ENCODE peak calls at places on chromosomes 3 and 15, in nine cellular contexts. T is AG04450, E is OCI-LY7, U is IMR-90, J is GM23338, Y is psoas muscle, N is WERI-Rb-1, M is astrocyte of the cerebellum, P is fibroblast of mammary gland. F is an unnamed sample.
A peak's percentile ranks its signal among the peaks of the same experiment; 100 is the strongest.

GRCh38 chr3:183697610-183698317 is at the start of gene YEATS2:
- DNase-seq in P (peak; percentile 58), E (peak; percentile 86), J (peak; percentile 83), N (peak; percentile 66), M (no peak), T (no peak), Y (peak; percentile 71), U (peak; percentile 61), F (peak; percentile 54)

GRCh38 chr15:31212286-31212685 is 110.8 kb upstream of the TRPM1 start:
- DNase-seq in N (no peak), P (peak; percentile 17), E (no peak), M (no peak), T (no peak), Y (no peak), J (no peak), U (no peak), F (peak; percentile 36)

GRCh38 chr3:33364531-33365128 is 75.6 kb downstream of the UBP1 start:
- DNase-seq in N (no peak), J (no peak), E (no peak), Y (no peak), M (peak; percentile 27), U (peak; percentile 80), P (peak; percentile 27), T (no peak), F (peak; percentile 61)

GRCh38 chr15:75177360-75178071 is 24.2 kb upstream of the C15orf39 start:
- DNase-seq in Y (no peak), E (no peak), N (no peak), J (no peak), U (no peak), M (no peak), P (peak; percentile 10), T (no peak), F (peak; percentile 28)

GRCh38 chr3:194449913-194450312 is 36.9 kb downstream of the ATP13A3 start:
- DNase-seq in Y (no peak), U (no peak), N (no peak), T (no peak), E (no peak), J (no peak), M (no peak), P (no peak), F (no peak)

GRCh38 chr3:108420926-108421325 is 89.5 kb downstream of the MYH15 start:
- DNase-seq in Y (no peak), M (peak; percentile 31), J (no peak), N (no peak), E (no peak), U (peak; percentile 91), P (peak; percentile 90), T (peak; percentile 57), F (peak; percentile 27)

GRCh38 chr15:33860749-33861148 is 107.5 kb upstream of the CHRM5 start:
- DNase-seq in T (no peak), E (no peak), Y (no peak), N (no peak), P (peak; percentile 47), U (peak; percentile 61), M (no peak), J (no peak), F (peak; percentile 69)

GRCh38 chr3:29410200-29410599 is 129.3 kb downstream of the RBMS3 start:
- DNase-seq in T (no peak), U (no peak), P (no peak), Y (no peak), E (peak; percentile 82), N (peak; percentile 8), M (no peak), J (no peak), F (no peak)

GRCh38 chr3:42505203-42505848 is 2.9 kb downstream of the VIPR1 start:
- DNase-seq in P (no peak), U (no peak), N (peak; percentile 4), E (no peak), T (no peak), M (no peak), Y (no peak), J (no peak), F (no peak)

GRCh38 chr15:39801641-39802309 is 19.1 kb upstream of the FSIP1 start:
- DNase-seq in P (no peak), T (no peak), U (no peak), Y (no peak), N (peak; percentile 50), E (peak; percentile 38), M (no peak), J (peak; percentile 64), F (peak; percentile 42)

GRCh38 chr15:98506711-98507110 is 141.6 kb upstream of the IGF1R start:
- DNase-seq in N (no peak), Y (peak; percentile 69), T (no peak), U (no peak), P (no peak), J (no peak), M (no peak), E (no peak), F (no peak)

GRCh38 chr15:78264304-78265136 is at the start of gene DNAJA4:
- DNase-seq in Y (peak; percentile 85), P (peak; percentile 37), M (no peak), U (no peak), J (peak; percentile 76), T (no peak), E (no peak), N (no peak), F (peak; percentile 52)

GRCh38 chr3:114022145-114022544 is 34.2 kb downstream of the CCDC191 start:
- DNase-seq in J (no peak), M (no peak), T (no peak), E (no peak), P (no peak), N (no peak), U (no peak), Y (no peak), F (no peak)

GRCh38 chr3:47802734-47803477 is at the start of gene DHX30:
- DNase-seq in Y (peak; percentile 94), T (no peak), E (peak; percentile 88), M (no peak), N (peak; percentile 85), U (peak; percentile 84), P (peak; percentile 78), J (peak; percentile 88), F (peak; percentile 91)

GRCh38 chr15:37979597-37979996 is 45.2 kb downstream of the TMCO5A start:
- DNase-seq in Y (no peak), N (no peak), T (no peak), E (no peak), U (no peak), M (no peak), P (no peak), J (no peak), F (no peak)

DNA sequence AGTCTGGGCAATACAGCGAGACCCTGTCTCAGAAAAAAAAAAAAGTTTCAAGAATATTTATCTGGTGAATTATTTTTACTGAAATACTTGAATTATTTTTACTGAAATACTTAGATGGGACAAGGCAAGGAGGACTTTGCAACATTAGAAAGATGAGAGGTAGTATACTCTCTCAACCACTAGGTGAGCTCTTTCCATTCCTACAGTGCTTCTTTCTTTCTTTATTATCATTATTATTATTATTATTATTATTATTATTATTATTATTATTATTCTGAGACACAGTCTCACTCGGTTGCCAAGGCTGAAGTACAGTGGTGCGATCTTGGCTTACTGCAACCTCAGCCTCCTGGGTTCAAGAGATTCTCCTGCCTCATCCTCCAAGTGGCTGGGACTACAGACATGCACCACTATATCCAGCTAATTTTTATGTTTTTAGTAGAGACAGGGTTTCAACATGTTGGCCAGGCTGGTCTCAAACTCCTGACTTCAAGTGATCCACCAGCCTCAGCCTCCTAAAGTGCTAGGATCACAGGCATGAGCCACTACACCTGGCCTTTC is 468.8 kb downstream of the MAGI1 start:
- DNase-seq in E (no peak), T (no peak), J (no peak), M (no peak), N (no peak), Y (no peak), U (no peak), P (no peak), F (peak; percentile 43)
- TF ChIP-seq CTCF in E (no peak), T (peak; percentile 18), J (no peak), M (no peak), N (peak; percentile 50), Y (no peak), U (peak; percentile 15), P (peak; percentile 27), F (peak; percentile 54)

GRCh38 chr3:23928525-23928924 is 11.6 kb downstream of the RPL15 start:
- DNase-seq in Y (no peak), N (no peak), T (no peak), M (no peak), J (no peak), P (no peak), U (no peak), E (no peak), F (no peak)

GRCh38 chr3:23923786-23924185 is 6.9 kb downstream of the RPL15 start:
- DNase-seq in M (peak; percentile 63), E (no peak), Y (no peak), N (no peak), T (peak; percentile 74), U (peak; percentile 83), P (no peak), J (peak; percentile 51), F (peak; percentile 85)

GRCh38 chr3:23931597-23931996 is 13.5 kb upstream of the NR1D2 start:
- DNase-seq in Y (no peak), N (no peak), U (no peak), J (no peak), P (no peak), E (no peak), M (no peak), T (no peak), F (no peak)

GRCh38 chr3:23926246-23926645 is 9.3 kb downstream of the RPL15 start:
- DNase-seq in E (no peak), M (no peak), P (no peak), N (no peak), J (no peak), U (no peak), T (no peak), Y (no peak), F (no peak)

DNA sequence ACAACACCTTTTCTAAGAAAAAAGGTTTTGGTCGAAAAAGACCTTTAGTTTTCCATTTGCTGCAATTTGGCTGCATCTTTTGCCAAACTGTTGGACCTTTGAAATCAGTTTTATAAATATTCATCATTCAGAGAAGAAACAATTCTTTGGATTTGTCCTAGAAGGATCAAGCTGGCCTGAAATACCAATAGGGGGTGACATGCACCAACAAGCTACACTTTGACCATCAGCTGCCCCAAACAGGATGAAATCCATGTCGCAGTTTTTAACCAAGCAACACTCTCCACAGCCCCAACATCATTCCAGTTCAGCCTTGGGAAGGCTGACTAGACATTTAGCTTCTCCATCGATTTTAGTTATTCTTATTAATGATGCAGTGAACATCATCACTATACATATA is 9.8 kb downstream of the RPL15 start:
- DNase-seq in U (no peak), M (no peak), N (no peak), T (no peak), Y (no peak), J (no peak), P (peak; percentile 28), E (no peak), F (no peak)
- TF ChIP-seq CTCF in U (no peak), M (no peak), N (peak; percentile 13), T (peak; percentile 5), Y (peak; percentile 14), J (peak; percentile 64), P (peak; percentile 23), E (peak; percentile 47), F (peak; percentile 18)

GRCh38 chr3:101638262-101638745 is 38.6 kb downstream of the ZBTB11 start:
- DNase-seq in T (no peak), M (no peak), N (no peak), P (no peak), Y (no peak), U (no peak), J (peak; percentile 42), E (peak; percentile 7), F (peak; percentile 52)
- TF ChIP-seq CTCF in T (peak; percentile 8), M (no peak), N (no peak), P (no peak), Y (no peak), U (peak; percentile 13), J (peak; percentile 49), E (peak; percentile 49), F (peak; percentile 50)

GRCh38 chr15:83913034-83913632 is 259.2 kb downstream of the ADAMTSL3 start:
- DNase-seq in U (no peak), P (no peak), N (no peak), E (no peak), J (no peak), M (no peak), T (no peak), Y (no peak), F (no peak)
- TF ChIP-seq CTCF in U (no peak), P (no peak), N (no peak), E (no peak), J (no peak), M (no peak), T (no peak), Y (no peak), F (no peak)

F was measured in choroid plexus epithelial cell.